ENCODE peak calls at places on chromosome 1, in eight cellular contexts. One of them, this sample, is unnamed.

GRCh38 chr1:29121516-29121937 is 2.2 kb downstream of the TMEM200B start:
- DNase-seq in fibroblast of mammary gland: no peak
- DNase-seq in lower lobe of right lung: no peak
- DNase-seq in sigmoid colon: no peak
- DNase-seq in colonic mucosa: no peak
- DNase-seq in suprapubic skin: no peak
- DNase-seq in cardiac fibroblast: no peak
- DNase-seq in neural progenitor cell: no peak
- DNase-seq in this sample: no peak

GRCh38 chr1:34984435-34985062 is 598 bp downstream of the TMEM35B start:
- DNase-seq in lower lobe of right lung: peak
- DNase-seq in suprapubic skin: peak
- DNase-seq in fibroblast of mammary gland: peak
- DNase-seq in sigmoid colon: peak
- DNase-seq in neural progenitor cell: peak
- DNase-seq in colonic mucosa: peak
- DNase-seq in cardiac fibroblast: peak
- DNase-seq in this sample: no peak

GRCh38 chr1:59685666-59686065 is 129.1 kb upstream of the HOOK1 start:
- DNase-seq in cardiac fibroblast: no peak
- DNase-seq in lower lobe of right lung: no peak
- DNase-seq in colonic mucosa: no peak
- DNase-seq in suprapubic skin: no peak
- DNase-seq in sigmoid colon: no peak
- DNase-seq in neural progenitor cell: no peak
- DNase-seq in fibroblast of mammary gland: no peak
- DNase-seq in this sample: no peak

GRCh38 chr1:69827732-69828131 is 260.0 kb downstream of the LRRC7 start:
- DNase-seq in cardiac fibroblast: no peak
- DNase-seq in sigmoid colon: no peak
- DNase-seq in neural progenitor cell: no peak
- DNase-seq in fibroblast of mammary gland: no peak
- DNase-seq in suprapubic skin: no peak
- DNase-seq in lower lobe of right lung: no peak
- DNase-seq in colonic mucosa: no peak
- DNase-seq in this sample: no peak

GRCh38 chr1:204473415-204473965 is 21.1 kb downstream of the PIK3C2B start:
- DNase-seq in cardiac fibroblast: no peak
- DNase-seq in suprapubic skin: no peak
- DNase-seq in colonic mucosa: no peak
- DNase-seq in neural progenitor cell: no peak
- DNase-seq in fibroblast of mammary gland: no peak
- DNase-seq in lower lobe of right lung: no peak
- DNase-seq in sigmoid colon: no peak
- DNase-seq in this sample: no peak

GRCh38 chr1:167564592-167564991 is 11.0 kb upstream of the CREG1 start:
- DNase-seq in neural progenitor cell: no peak
- DNase-seq in cardiac fibroblast: peak
- DNase-seq in colonic mucosa: no peak
- DNase-seq in sigmoid colon: no peak
- DNase-seq in suprapubic skin: no peak
- DNase-seq in lower lobe of right lung: peak
- DNase-seq in fibroblast of mammary gland: no peak
- DNase-seq in this sample: no peak

GRCh38 chr1:46218443-46218842 is 15.3 kb downstream of the LURAP1 start:
- DNase-seq in lower lobe of right lung: no peak
- DNase-seq in sigmoid colon: no peak
- DNase-seq in fibroblast of mammary gland: no peak
- DNase-seq in neural progenitor cell: no peak
- DNase-seq in suprapubic skin: no peak
- DNase-seq in cardiac fibroblast: no peak
- DNase-seq in colonic mucosa: no peak
- DNase-seq in this sample: no peak

GRCh38 chr1:16018749-16019515 is 1.1 kb upstream of the HSPB7 start:
- DNase-seq in cardiac fibroblast: no peak
- DNase-seq in lower lobe of right lung: no peak
- DNase-seq in fibroblast of mammary gland: no peak
- DNase-seq in sigmoid colon: no peak
- DNase-seq in suprapubic skin: no peak
- DNase-seq in neural progenitor cell: no peak
- DNase-seq in colonic mucosa: no peak
- DNase-seq in this sample: no peak

GRCh38 chr1:62294211-62294610 is 25.0 kb downstream of the KANK4 start:
- DNase-seq in fibroblast of mammary gland: peak
- DNase-seq in suprapubic skin: no peak
- DNase-seq in lower lobe of right lung: no peak
- DNase-seq in neural progenitor cell: peak
- DNase-seq in colonic mucosa: no peak
- DNase-seq in sigmoid colon: no peak
- DNase-seq in cardiac fibroblast: no peak
- DNase-seq in this sample: no peak

GRCh38 chr1:12610305-12610935 is 7.6 kb downstream of the DHRS3 start:
- DNase-seq in sigmoid colon: no peak
- DNase-seq in fibroblast of mammary gland: peak
- DNase-seq in lower lobe of right lung: no peak
- DNase-seq in colonic mucosa: no peak
- DNase-seq in cardiac fibroblast: no peak
- DNase-seq in suprapubic skin: no peak
- DNase-seq in neural progenitor cell: no peak
- DNase-seq in this sample: no peak

GRCh38 chr1:109277434-109278204 is 5.3 kb downstream of the PSRC1 start:
- DNase-seq in lower lobe of right lung: peak
- DNase-seq in fibroblast of mammary gland: peak
- DNase-seq in sigmoid colon: peak
- DNase-seq in cardiac fibroblast: peak
- DNase-seq in suprapubic skin: peak
- DNase-seq in neural progenitor cell: peak
- DNase-seq in colonic mucosa: peak
- DNase-seq in this sample: no peak

GRCh38 chr1:243798726-243799125 is 51.3 kb downstream of the AKT3 start:
- DNase-seq in suprapubic skin: no peak
- DNase-seq in lower lobe of right lung: no peak
- DNase-seq in colonic mucosa: no peak
- DNase-seq in cardiac fibroblast: peak
- DNase-seq in sigmoid colon: no peak
- DNase-seq in neural progenitor cell: no peak
- DNase-seq in fibroblast of mammary gland: peak
- DNase-seq in this sample: peak

GRCh38 chr1:64574301-64574700 is 104.4 kb downstream of the CACHD1 start:
- DNase-seq in sigmoid colon: no peak
- DNase-seq in cardiac fibroblast: no peak
- DNase-seq in neural progenitor cell: no peak
- DNase-seq in lower lobe of right lung: no peak
- DNase-seq in suprapubic skin: no peak
- DNase-seq in fibroblast of mammary gland: peak
- DNase-seq in colonic mucosa: no peak
- DNase-seq in this sample: no peak

GRCh38 chr1:85502171-85502570 is 37.2 kb upstream of the DDAH1 start:
- DNase-seq in colonic mucosa: no peak
- DNase-seq in sigmoid colon: no peak
- DNase-seq in cardiac fibroblast: peak
- DNase-seq in neural progenitor cell: no peak
- DNase-seq in suprapubic skin: no peak
- DNase-seq in lower lobe of right lung: no peak
- DNase-seq in fibroblast of mammary gland: peak
- DNase-seq in this sample: no peak

GRCh38 chr1:110787328-110788071 is 85.4 kb upstream of the CD53 start:
- DNase-seq in fibroblast of mammary gland: no peak
- DNase-seq in neural progenitor cell: no peak
- DNase-seq in cardiac fibroblast: no peak
- DNase-seq in sigmoid colon: no peak
- DNase-seq in lower lobe of right lung: no peak
- DNase-seq in suprapubic skin: no peak
- DNase-seq in colonic mucosa: no peak
- DNase-seq in this sample: no peak
- H3K4me3 ChIP-seq in fibroblast of mammary gland: no peak
- H3K4me3 ChIP-seq in neural progenitor cell: no peak
- H3K4me3 ChIP-seq in cardiac fibroblast: no peak
- H3K4me3 ChIP-seq in sigmoid colon: no peak
- H3K4me3 ChIP-seq in lower lobe of right lung: no peak
- H3K4me3 ChIP-seq in suprapubic skin: no peak
- H3K4me3 ChIP-seq in colonic mucosa: no peak
- H3K4me3 ChIP-seq in this sample: no peak

GRCh38 chr1:51709951-51710350 is 93.1 kb downstream of the OSBPL9 start:
- DNase-seq in sigmoid colon: no peak
- DNase-seq in cardiac fibroblast: no peak
- DNase-seq in fibroblast of mammary gland: no peak
- DNase-seq in lower lobe of right lung: no peak
- DNase-seq in neural progenitor cell: no peak
- DNase-seq in colonic mucosa: no peak
- DNase-seq in suprapubic skin: no peak
- DNase-seq in this sample: no peak

GRCh38 chr1:51715369-51715768 is 98.5 kb downstream of the OSBPL9 start:
- DNase-seq in neural progenitor cell: no peak
- DNase-seq in sigmoid colon: no peak
- DNase-seq in fibroblast of mammary gland: no peak
- DNase-seq in colonic mucosa: no peak
- DNase-seq in suprapubic skin: no peak
- DNase-seq in cardiac fibroblast: no peak
- DNase-seq in lower lobe of right lung: no peak
- DNase-seq in this sample: no peak

GRCh38 chr1:51714374-51715019 is 97.6 kb downstream of the OSBPL9 start:
- DNase-seq in suprapubic skin: no peak
- DNase-seq in sigmoid colon: no peak
- DNase-seq in lower lobe of right lung: no peak
- DNase-seq in colonic mucosa: no peak
- DNase-seq in neural progenitor cell: no peak
- DNase-seq in fibroblast of mammary gland: peak
- DNase-seq in cardiac fibroblast: no peak
- DNase-seq in this sample: no peak

GRCh38 chr1:51708911-51709760 is 92.2 kb downstream of the OSBPL9 start:
- DNase-seq in suprapubic skin: no peak
- DNase-seq in sigmoid colon: no peak
- DNase-seq in colonic mucosa: no peak
- DNase-seq in cardiac fibroblast: no peak
- DNase-seq in fibroblast of mammary gland: no peak
- DNase-seq in lower lobe of right lung: no peak
- DNase-seq in neural progenitor cell: no peak
- DNase-seq in this sample: no peak

DNA sequence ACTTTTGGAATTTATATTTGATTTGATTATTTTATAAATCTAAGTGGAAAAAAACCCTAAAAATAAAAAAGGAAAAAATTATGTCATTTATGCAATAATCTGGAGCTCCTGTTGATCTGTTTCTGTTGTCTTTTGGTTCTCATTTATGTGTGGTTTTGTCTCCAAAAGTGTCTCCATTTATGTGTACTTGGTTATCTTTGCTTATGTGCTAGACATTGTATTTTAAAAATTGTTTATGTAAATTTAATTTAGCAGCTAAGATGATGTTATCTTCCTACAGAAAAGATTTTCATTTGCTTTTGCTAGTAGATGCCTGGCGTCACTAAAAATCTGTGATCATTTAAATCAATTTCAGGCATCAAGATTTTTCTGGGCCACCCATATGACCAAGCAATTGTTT is 95.7 kb downstream of the OSBPL9 start:
- DNase-seq in neural progenitor cell: no peak
- DNase-seq in fibroblast of mammary gland: no peak
- DNase-seq in colonic mucosa: no peak
- DNase-seq in cardiac fibroblast: no peak
- DNase-seq in sigmoid colon: no peak
- DNase-seq in suprapubic skin: no peak
- DNase-seq in lower lobe of right lung: no peak
- DNase-seq in this sample: no peak
- TF ChIP-seq CTCF in neural progenitor cell: no peak
- TF ChIP-seq CTCF in fibroblast of mammary gland: no peak
- TF ChIP-seq CTCF in colonic mucosa: no peak
- TF ChIP-seq CTCF in cardiac fibroblast: no peak
- TF ChIP-seq CTCF in sigmoid colon: no peak
- TF ChIP-seq CTCF in suprapubic skin: no peak
- TF ChIP-seq CTCF in lower lobe of right lung: no peak
- TF ChIP-seq CTCF in this sample: no peak

GRCh38 chr1:155296660-155297059 is 4.6 kb downstream of the PKLR start:
- DNase-seq in colonic mucosa: no peak
- DNase-seq in fibroblast of mammary gland: no peak
- DNase-seq in sigmoid colon: no peak
- DNase-seq in lower lobe of right lung: no peak
- DNase-seq in cardiac fibroblast: no peak
- DNase-seq in neural progenitor cell: no peak
- DNase-seq in suprapubic skin: no peak
- DNase-seq in this sample: no peak

GRCh38 chr1:155295183-155295941 is 5.9 kb downstream of the PKLR start:
- DNase-seq in suprapubic skin: no peak
- DNase-seq in sigmoid colon: no peak
- DNase-seq in fibroblast of mammary gland: no peak
- DNase-seq in lower lobe of right lung: no peak
- DNase-seq in neural progenitor cell: no peak
- DNase-seq in colonic mucosa: no peak
- DNase-seq in cardiac fibroblast: no peak
- DNase-seq in this sample: no peak

GRCh38 chr1:155293086-155293749 is 8.0 kb downstream of the PKLR start:
- DNase-seq in cardiac fibroblast: no peak
- DNase-seq in suprapubic skin: no peak
- DNase-seq in neural progenitor cell: no peak
- DNase-seq in lower lobe of right lung: no peak
- DNase-seq in colonic mucosa: no peak
- DNase-seq in fibroblast of mammary gland: no peak
- DNase-seq in sigmoid colon: no peak
- DNase-seq in this sample: no peak

GRCh38 chr1:155295942-155296267 is 5.3 kb downstream of the PKLR start:
- DNase-seq in neural progenitor cell: no peak
- DNase-seq in colonic mucosa: no peak
- DNase-seq in suprapubic skin: no peak
- DNase-seq in lower lobe of right lung: no peak
- DNase-seq in cardiac fibroblast: no peak
- DNase-seq in fibroblast of mammary gland: no peak
- DNase-seq in sigmoid colon: no peak
- DNase-seq in this sample: no peak

DNA sequence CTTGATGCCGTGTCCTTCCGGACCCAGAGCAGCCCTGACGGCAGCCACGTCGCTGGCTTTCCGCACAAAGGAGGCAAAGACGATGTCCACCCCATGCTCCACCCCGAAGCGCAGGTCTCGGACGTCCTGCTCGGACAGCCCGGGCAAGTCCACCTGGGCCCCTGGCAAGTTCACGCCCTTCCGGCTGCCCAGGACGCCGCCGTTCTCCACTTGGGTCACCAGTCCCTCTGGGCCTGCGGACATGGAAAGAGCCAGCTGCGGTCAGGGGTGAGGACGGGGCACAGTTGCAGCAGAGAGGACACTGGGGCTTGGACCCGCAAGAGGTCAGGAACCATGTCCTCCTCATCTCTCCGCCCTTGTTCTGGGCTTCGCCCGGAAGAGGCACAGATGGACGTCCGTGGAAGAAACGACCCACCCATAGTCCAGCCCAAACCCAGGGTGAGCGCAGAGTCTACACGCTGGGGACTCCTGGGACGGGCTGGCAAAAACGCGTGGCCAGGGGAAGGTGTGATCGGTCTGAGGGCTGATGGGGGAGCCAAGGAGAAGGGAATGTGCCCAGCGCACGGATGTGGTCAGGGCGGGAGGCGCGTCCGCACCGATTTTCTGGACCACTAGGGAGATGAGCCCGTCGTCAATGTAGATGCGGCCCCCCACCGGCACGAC is 6.6 kb downstream of the PKLR start:
- DNase-seq in lower lobe of right lung: no peak
- DNase-seq in colonic mucosa: no peak
- DNase-seq in cardiac fibroblast: no peak
- DNase-seq in sigmoid colon: no peak
- DNase-seq in fibroblast of mammary gland: no peak
- DNase-seq in suprapubic skin: no peak
- DNase-seq in neural progenitor cell: peak
- DNase-seq in this sample: no peak
- H3K4me3 ChIP-seq in lower lobe of right lung: no peak
- H3K4me3 ChIP-seq in colonic mucosa: no peak
- H3K4me3 ChIP-seq in cardiac fibroblast: peak
- H3K4me3 ChIP-seq in sigmoid colon: no peak
- H3K4me3 ChIP-seq in fibroblast of mammary gland: no peak
- H3K4me3 ChIP-seq in suprapubic skin: peak
- H3K4me3 ChIP-seq in neural progenitor cell: peak
- H3K4me3 ChIP-seq in this sample: no peak

GRCh38 chr1:102628008-102628736 is 480.1 kb downstream of the COL11A1 start:
- DNase-seq in cardiac fibroblast: no peak
- DNase-seq in lower lobe of right lung: no peak
- DNase-seq in suprapubic skin: no peak
- DNase-seq in fibroblast of mammary gland: no peak
- DNase-seq in sigmoid colon: no peak
- DNase-seq in neural progenitor cell: no peak
- DNase-seq in colonic mucosa: no peak
- DNase-seq in this sample: no peak
- TF ChIP-seq CTCF in cardiac fibroblast: no peak
- TF ChIP-seq CTCF in lower lobe of right lung: no peak
- TF ChIP-seq CTCF in suprapubic skin: no peak
- TF ChIP-seq CTCF in fibroblast of mammary gland: no peak
- TF ChIP-seq CTCF in sigmoid colon: no peak
- TF ChIP-seq CTCF in neural progenitor cell: no peak
- TF ChIP-seq CTCF in colonic mucosa: no peak
- TF ChIP-seq CTCF in this sample: no peak